ENCODE peak calls at places on chromosomes 11 and 22, in nine cellular contexts. Y is fibroblast of villous mesenchyme; K is heart left ventricle; B is HFF-Myc; D is neuronal stem cell; N is AG10803; X is mesendoderm; G is fibroblast of mammary gland; L is CD8-positive, alpha-beta memory T cell. U is an unnamed sample.

GRCh38 chr11:27041141-27041869 is 690 bp downstream of the BBOX1 start:
- DNase-seq in G (no peak), D (peak), L (no peak), Y (peak), K (no peak), X (peak), N (peak), B (no peak), U (peak)

GRCh38 chr11:58135171-58135570 is 9.8 kb upstream of the OR9I1 start:
- DNase-seq in D (no peak), G (no peak), Y (no peak), L (no peak), B (no peak), X (no peak), K (no peak), N (no peak), U (no peak)

GRCh38 chr22:19568337-19569311 is 44.4 kb upstream of the CLDN5 start:
- DNase-seq in N (peak), D (no peak), X (no peak), K (no peak), Y (peak), B (peak), L (no peak), G (peak), U (no peak)

GRCh38 chr11:16587670-16588069 is 150.8 kb upstream of the C11orf58 start:
- DNase-seq in B (no peak), K (peak), G (no peak), N (no peak), L (no peak), D (no peak), X (no peak), Y (no peak), U (no peak)

GRCh38 chr22:39392341-39392948 is 7.1 kb upstream of the TAB1 start:
- DNase-seq in G (no peak), N (no peak), K (no peak), X (no peak), Y (peak), D (no peak), B (no peak), L (no peak), U (no peak)

GRCh38 chr11:47714554-47715081 is 551 bp downstream of the AGBL2 start:
- DNase-seq in X (peak), L (peak), G (peak), Y (peak), N (peak), K (peak), B (no peak), D (peak), U (no peak)

GRCh38 chr22:44743804-44744211 is 8.6 kb upstream of the ARHGAP8 start:
- DNase-seq in N (peak), G (no peak), K (no peak), L (no peak), X (peak), D (no peak), Y (peak), B (no peak), U (no peak)

GRCh38 chr11:47861762-47862161 is 13.6 kb upstream of the NUP160 start:
- DNase-seq in Y (peak), D (no peak), N (peak), X (no peak), G (peak), B (no peak), L (no peak), K (no peak), U (no peak)

GRCh38 chr22:26476705-26477340 is 6.8 kb downstream of the HPS4 start:
- DNase-seq in B (no peak), N (peak), X (peak), G (no peak), Y (peak), D (no peak), K (no peak), L (no peak), U (no peak)

GRCh38 chr22:34068011-34068410 is 147.7 kb upstream of the LARGE1 start:
- DNase-seq in D (no peak), K (no peak), N (no peak), G (no peak), L (no peak), X (no peak), B (no peak), Y (no peak), U (no peak)

GRCh38 chr22:30290679-30291333 is 1.5 kb upstream of the CASTOR1 start:
- DNase-seq in Y (peak), L (no peak), D (peak), G (peak), B (no peak), X (peak), N (peak), K (peak), U (peak)

GRCh38 chr22:23834830-23835772 is 3.7 kb downstream of the DERL3 start:
- DNase-seq in B (no peak), X (no peak), K (peak), L (no peak), Y (no peak), N (no peak), D (no peak), G (no peak), U (no peak)

GRCh38 chr22:43622886-43623285 is 189.2 kb downstream of the EFCAB6 start:
- DNase-seq in G (no peak), D (no peak), K (no peak), Y (no peak), B (no peak), N (peak), L (no peak), X (no peak), U (no peak)

GRCh38 chr22:30667092-30667485 is 586 bp downstream of the DUSP18 start:
- DNase-seq in K (no peak), G (no peak), X (no peak), B (no peak), N (no peak), L (no peak), Y (no peak), D (no peak), U (peak)

DNA sequence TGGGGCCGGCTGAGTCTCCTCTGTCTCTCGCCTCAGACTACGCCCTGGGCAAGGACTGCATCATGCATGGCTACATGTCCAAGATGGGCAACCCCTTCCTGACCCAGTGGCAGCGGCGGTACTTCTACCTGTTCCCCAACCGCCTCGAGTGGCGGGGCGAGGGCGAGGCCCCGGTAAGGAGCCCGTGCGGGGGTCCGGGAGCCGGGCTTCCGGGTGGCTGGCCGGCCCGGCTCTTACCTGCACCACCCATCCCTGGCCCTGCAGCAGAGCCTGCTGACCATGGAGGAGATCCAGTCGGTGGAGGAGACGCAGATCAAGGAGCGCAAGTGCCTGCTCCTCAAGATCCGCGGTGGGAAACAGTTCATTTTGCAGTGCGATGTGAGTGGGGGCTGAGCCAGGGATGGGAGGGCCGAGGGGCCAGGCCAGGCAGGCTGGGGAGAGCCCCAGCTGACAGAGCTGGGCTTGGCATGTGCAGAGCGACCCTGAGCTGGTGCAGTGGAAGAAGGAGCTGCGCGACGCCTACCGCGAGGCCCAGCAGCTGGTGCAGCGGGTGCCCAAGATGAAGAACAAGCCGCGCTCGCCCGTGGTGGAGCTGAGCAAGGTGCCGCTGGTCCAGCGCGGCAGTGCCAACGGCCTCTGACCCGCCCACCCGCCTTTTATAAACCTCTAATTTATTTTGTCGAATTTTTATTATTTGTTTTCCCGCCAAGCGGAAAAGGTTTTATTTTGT is 4.1 kb upstream of the ANKRD13D start:
- DNase-seq in N (no peak), B (no peak), L (no peak), D (no peak), G (no peak), Y (no peak), X (no peak), K (no peak), U (no peak)
- H3K4me3 ChIP-seq in N (no peak), B (no peak), L (no peak), D (no peak), G (no peak), Y (no peak), X (no peak), K (no peak), U (no peak)

GRCh38 chr22:49667236-49667635 is 160.4 kb downstream of the BRD1 start:
- DNase-seq in G (no peak), D (no peak), K (peak), L (no peak), B (no peak), Y (no peak), X (no peak), N (no peak), U (peak)
- H3K4me3 ChIP-seq in G (no peak), D (no peak), K (no peak), L (no peak), B (no peak), Y (no peak), X (no peak), N (no peak), U (peak)

GRCh38 chr11:7577883-7578242 is 64.1 kb downstream of the PPFIBP2 start:
- DNase-seq in Y (no peak), X (peak), D (no peak), N (peak), K (no peak), L (no peak), G (peak), B (peak), U (no peak)
- H3K4me3 ChIP-seq in Y (peak), X (no peak), D (no peak), N (peak), K (peak), L (no peak), G (peak), B (peak), U (no peak)

GRCh38 chr11:128825050-128825806 is 41.9 kb downstream of the KCNJ1 start:
- DNase-seq in B (no peak), Y (no peak), G (no peak), X (no peak), D (no peak), N (no peak), K (no peak), L (no peak), U (no peak)

GRCh38 chr11:128824199-128825049 is 42.7 kb downstream of the KCNJ1 start:
- DNase-seq in B (no peak), G (no peak), Y (no peak), K (peak), L (no peak), N (no peak), D (no peak), X (no peak), U (no peak)

GRCh38 chr11:128819198-128819597 is 47.9 kb downstream of the KCNJ1 start:
- DNase-seq in L (no peak), B (no peak), N (no peak), X (no peak), D (no peak), Y (no peak), K (no peak), G (no peak), U (no peak)

GRCh38 chr11:128827494-128827893 is 39.6 kb downstream of the KCNJ1 start:
- DNase-seq in D (no peak), Y (no peak), K (no peak), X (no peak), N (no peak), G (no peak), L (no peak), B (no peak), U (no peak)

GRCh38 chr11:128823751-128824150 is 43.3 kb downstream of the KCNJ1 start:
- DNase-seq in X (no peak), K (no peak), N (no peak), D (no peak), L (no peak), Y (no peak), B (no peak), G (no peak), U (no peak)
- H3K4me3 ChIP-seq in X (no peak), K (peak), N (no peak), D (no peak), L (no peak), Y (no peak), B (no peak), G (no peak), U (no peak)

GRCh38 chr11:62010935-62011528 is 43.6 kb upstream of the FTH1 start:
- DNase-seq in Y (no peak), K (no peak), X (no peak), N (no peak), D (no peak), G (no peak), L (no peak), B (no peak), U (no peak)

GRCh38 chr11:62005231-62005661 is 37.8 kb upstream of the FTH1 start:
- DNase-seq in K (no peak), N (peak), L (no peak), B (no peak), D (no peak), Y (no peak), G (no peak), X (no peak), U (no peak)

GRCh38 chr11:62011881-62012280 is 44.4 kb upstream of the FTH1 start:
- DNase-seq in L (no peak), X (no peak), Y (no peak), N (no peak), D (no peak), B (no peak), G (no peak), K (no peak), U (no peak)

GRCh38 chr11:62004473-62004872 is 37.0 kb upstream of the FTH1 start:
- DNase-seq in L (no peak), B (peak), N (peak), X (no peak), D (no peak), Y (peak), K (no peak), G (peak), U (no peak)

GRCh38 chr11:62008177-62008576 is 40.7 kb upstream of the FTH1 start:
- DNase-seq in Y (no peak), K (no peak), B (no peak), G (no peak), X (no peak), D (no peak), L (no peak), N (no peak), U (no peak)
- H3K4me3 ChIP-seq in Y (no peak), K (no peak), B (no peak), G (no peak), X (no peak), D (no peak), L (no peak), N (no peak), U (no peak)

GRCh38 chr11:118907051-118907748 is 18.5 kb downstream of the BCL9L start:
- DNase-seq in Y (peak), B (no peak), N (peak), L (peak), K (peak), D (no peak), X (peak), G (peak), U (peak)
- H3K4me3 ChIP-seq in Y (peak), B (peak), N (peak), L (no peak), K (no peak), D (no peak), X (no peak), G (no peak), U (no peak)

GRCh38 chr11:111982532-111983186 is 42.5 kb upstream of the DLAT start:
- DNase-seq in B (no peak), D (no peak), L (no peak), K (no peak), G (no peak), N (no peak), X (peak), Y (no peak), U (no peak)
- H3K4me3 ChIP-seq in B (no peak), D (no peak), L (no peak), K (no peak), G (no peak), N (no peak), X (no peak), Y (no peak), U (no peak)

GRCh38 chr11:118153976-118154375 is 1.4 kb upstream of the SCN4B start:
- DNase-seq in B (no peak), Y (no peak), D (no peak), K (no peak), X (no peak), N (no peak), G (no peak), L (no peak), U (no peak)

GRCh38 chr11:118151421-118151820 is 1.2 kb downstream of the SCN4B start:
- DNase-seq in L (no peak), X (no peak), G (no peak), Y (no peak), B (no peak), N (no peak), D (no peak), K (no peak), U (no peak)

GRCh38 chr11:118153516-118153915 is 893 bp upstream of the SCN4B start:
- DNase-seq in B (no peak), L (no peak), G (no peak), D (no peak), Y (no peak), X (no peak), K (no peak), N (no peak), U (no peak)

GRCh38 chr11:118152552-118153471 is at the start of gene SCN4B:
- DNase-seq in K (peak), L (no peak), N (peak), D (peak), Y (peak), G (peak), X (peak), B (no peak), U (no peak)

GRCh38 chr11:118152020-118152551 is 537 bp downstream of the SCN4B start:
- DNase-seq in D (no peak), N (no peak), X (no peak), L (no peak), K (no peak), B (no peak), Y (no peak), G (no peak), U (no peak)
- H3K4me3 ChIP-seq in D (peak), N (no peak), X (peak), L (no peak), K (peak), B (peak), Y (peak), G (no peak), U (no peak)

GRCh38 chr22:36453855-36454378 is 27.5 kb downstream of the TXN2 start:
- DNase-seq in Y (no peak), L (no peak), D (no peak), K (no peak), N (no peak), X (no peak), B (no peak), G (no peak), U (peak)
- H3K4me3 ChIP-seq in Y (no peak), L (peak), D (no peak), K (no peak), N (no peak), X (no peak), B (no peak), G (no peak), U (no peak)